ENCODE peak calls at places on chromosomes 5 and 9, in seven cellular contexts. One of them, this sample, is unnamed. For H3K36me3, the result is how much of the 10 kb centered on the place peaks cover.

GRCh38 chr9:25453876-25454275 is 224.4 kb downstream of the TUSC1 start:
- DNase-seq in heart right ventricle: no peak
- DNase-seq in bronchial epithelial cell: no peak
- DNase-seq in thoracic aorta: no peak
- DNase-seq in ovary: no peak
- DNase-seq in MM.1S: no peak
- DNase-seq in RWPE2: no peak
- DNase-seq in this sample: no peak

GRCh38 chr9:2241461-2241874 is 226.3 kb downstream of the SMARCA2 start:
- DNase-seq in ovary: peak
- DNase-seq in MM.1S: peak
- DNase-seq in bronchial epithelial cell: peak
- DNase-seq in RWPE2: no peak
- DNase-seq in heart right ventricle: peak
- DNase-seq in thoracic aorta: no peak
- DNase-seq in this sample: peak

GRCh38 chr5:88502179-88503064 is 233.8 kb upstream of the TMEM161B start:
- DNase-seq in bronchial epithelial cell: no peak
- DNase-seq in MM.1S: peak
- DNase-seq in RWPE2: no peak
- DNase-seq in heart right ventricle: no peak
- DNase-seq in ovary: no peak
- DNase-seq in thoracic aorta: no peak
- DNase-seq in this sample: no peak

GRCh38 chr9:92716557-92716956 is 46.6 kb upstream of the IPPK start:
- DNase-seq in ovary: peak
- DNase-seq in heart right ventricle: peak
- DNase-seq in RWPE2: peak
- DNase-seq in thoracic aorta: no peak
- DNase-seq in MM.1S: peak
- DNase-seq in bronchial epithelial cell: peak
- DNase-seq in this sample: peak

GRCh38 chr9:133115604-133116345 is 5.3 kb downstream of the RALGDS start:
- DNase-seq in MM.1S: no peak
- DNase-seq in bronchial epithelial cell: no peak
- DNase-seq in thoracic aorta: no peak
- DNase-seq in ovary: no peak
- DNase-seq in RWPE2: no peak
- DNase-seq in heart right ventricle: no peak
- DNase-seq in this sample: peak

GRCh38 chr5:124343451-124343867 is 403.0 kb downstream of the ZNF608 start:
- DNase-seq in ovary: no peak
- DNase-seq in heart right ventricle: no peak
- DNase-seq in bronchial epithelial cell: peak
- DNase-seq in thoracic aorta: no peak
- DNase-seq in RWPE2: no peak
- DNase-seq in MM.1S: no peak
- DNase-seq in this sample: no peak

GRCh38 chr5:54673523-54674225 is 156.1 kb downstream of the SNX18 start:
- DNase-seq in ovary: peak
- DNase-seq in MM.1S: peak
- DNase-seq in heart right ventricle: peak
- DNase-seq in RWPE2: no peak
- DNase-seq in thoracic aorta: no peak
- DNase-seq in bronchial epithelial cell: peak
- DNase-seq in this sample: no peak

GRCh38 chr9:99628843-99629242 is 192.8 kb upstream of the NR4A3 start:
- DNase-seq in ovary: no peak
- DNase-seq in RWPE2: no peak
- DNase-seq in bronchial epithelial cell: no peak
- DNase-seq in thoracic aorta: no peak
- DNase-seq in MM.1S: no peak
- DNase-seq in heart right ventricle: no peak
- DNase-seq in this sample: no peak

GRCh38 chr9:93223241-93224180 is 39.6 kb downstream of the WNK2 start:
- DNase-seq in ovary: no peak
- DNase-seq in bronchial epithelial cell: peak
- DNase-seq in heart right ventricle: peak
- DNase-seq in RWPE2: peak
- DNase-seq in MM.1S: no peak
- DNase-seq in thoracic aorta: no peak
- DNase-seq in this sample: no peak

GRCh38 chr9:35322075-35322885 is 160.5 kb downstream of the UNC13B start:
- DNase-seq in ovary: no peak
- DNase-seq in MM.1S: peak
- DNase-seq in RWPE2: no peak
- DNase-seq in thoracic aorta: no peak
- DNase-seq in heart right ventricle: no peak
- DNase-seq in bronchial epithelial cell: no peak
- DNase-seq in this sample: no peak

GRCh38 chr5:164346785-164347630 is 841.6 kb downstream of the MAT2B start:
- DNase-seq in heart right ventricle: no peak
- DNase-seq in thoracic aorta: no peak
- DNase-seq in MM.1S: no peak
- DNase-seq in RWPE2: no peak
- DNase-seq in ovary: no peak
- DNase-seq in bronchial epithelial cell: no peak
- DNase-seq in this sample: no peak

GRCh38 chr5:23216345-23216744 is 291.1 kb upstream of the PRDM9 start:
- DNase-seq in RWPE2: no peak
- DNase-seq in thoracic aorta: no peak
- DNase-seq in MM.1S: no peak
- DNase-seq in heart right ventricle: no peak
- DNase-seq in bronchial epithelial cell: no peak
- DNase-seq in ovary: no peak
- DNase-seq in this sample: no peak

GRCh38 chr9:131758972-131759647 is 19.2 kb upstream of the RAPGEF1 start:
- DNase-seq in bronchial epithelial cell: peak
- DNase-seq in thoracic aorta: no peak
- DNase-seq in heart right ventricle: no peak
- DNase-seq in ovary: no peak
- DNase-seq in RWPE2: no peak
- DNase-seq in MM.1S: no peak
- DNase-seq in this sample: no peak

GRCh38 chr9:77848897-77849296 is 182.7 kb downstream of the GNAQ start:
- DNase-seq in bronchial epithelial cell: peak
- DNase-seq in MM.1S: no peak
- DNase-seq in heart right ventricle: peak
- DNase-seq in RWPE2: no peak
- DNase-seq in thoracic aorta: peak
- DNase-seq in ovary: peak
- DNase-seq in this sample: no peak

GRCh38 chr9:88011005-88011766 is 36.9 kb upstream of the CDK20 start:
- DNase-seq in thoracic aorta: no peak
- DNase-seq in heart right ventricle: no peak
- DNase-seq in MM.1S: no peak
- DNase-seq in bronchial epithelial cell: no peak
- DNase-seq in ovary: no peak
- DNase-seq in RWPE2: no peak
- DNase-seq in this sample: peak

GRCh38 chr9:29199975-29200374 is 1626.7 kb upstream of the C9orf72 start:
- DNase-seq in ovary: no peak
- DNase-seq in heart right ventricle: no peak
- DNase-seq in RWPE2: no peak
- DNase-seq in thoracic aorta: no peak
- DNase-seq in MM.1S: no peak
- DNase-seq in bronchial epithelial cell: no peak
- DNase-seq in this sample: no peak

GRCh38 chr5:160045004-160045403 is 36.1 kb downstream of the TTC1 start:
- DNase-seq in ovary: no peak
- DNase-seq in MM.1S: no peak
- DNase-seq in bronchial epithelial cell: no peak
- DNase-seq in heart right ventricle: no peak
- DNase-seq in RWPE2: no peak
- DNase-seq in thoracic aorta: no peak
- DNase-seq in this sample: no peak
- H3K4me3 ChIP-seq in ovary: no peak
- H3K4me3 ChIP-seq in MM.1S: no peak
- H3K4me3 ChIP-seq in bronchial epithelial cell: no peak
- H3K4me3 ChIP-seq in heart right ventricle: no peak
- H3K4me3 ChIP-seq in RWPE2: no peak
- H3K4me3 ChIP-seq in thoracic aorta: no peak
- H3K4me3 ChIP-seq in this sample: no peak

GRCh38 chr9:114345493-114346065 is 15.9 kb downstream of the ORM2 start:
- DNase-seq in RWPE2: no peak
- DNase-seq in ovary: no peak
- DNase-seq in bronchial epithelial cell: no peak
- DNase-seq in heart right ventricle: no peak
- DNase-seq in thoracic aorta: no peak
- DNase-seq in MM.1S: no peak
- DNase-seq in this sample: no peak
- H3K36me3 ChIP-seq in RWPE2: under half
- H3K36me3 ChIP-seq in ovary: under half
- H3K36me3 ChIP-seq in bronchial epithelial cell: under half
- H3K36me3 ChIP-seq in heart right ventricle: under half
- H3K36me3 ChIP-seq in thoracic aorta: half or more
- H3K36me3 ChIP-seq in MM.1S: under half
- H3K36me3 ChIP-seq in this sample: under half

DNA sequence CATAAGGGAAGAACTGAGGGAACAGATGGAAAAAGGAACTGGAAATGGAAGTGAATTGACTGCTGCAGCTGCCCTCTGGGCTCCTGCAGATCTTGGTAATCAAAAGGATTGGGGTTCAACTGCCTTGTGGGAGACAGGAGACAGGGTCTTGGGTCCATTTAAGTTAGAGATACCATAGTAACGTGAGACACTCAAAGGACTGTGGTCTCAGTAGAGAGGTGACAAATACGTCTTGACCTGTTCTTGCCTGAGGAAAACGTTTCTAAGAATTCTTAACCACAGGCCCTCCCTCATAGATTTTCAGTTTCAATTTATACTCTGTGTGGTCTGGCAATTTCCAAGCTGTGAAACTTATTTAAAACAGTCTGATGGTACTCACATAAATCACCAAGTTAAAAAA is 100.9 kb upstream of the DHFR start:
- DNase-seq in MM.1S: peak
- DNase-seq in thoracic aorta: no peak
- DNase-seq in ovary: no peak
- DNase-seq in RWPE2: no peak
- DNase-seq in bronchial epithelial cell: no peak
- DNase-seq in heart right ventricle: no peak
- DNase-seq in this sample: no peak
- H3K4me3 ChIP-seq in MM.1S: peak
- H3K4me3 ChIP-seq in thoracic aorta: no peak
- H3K4me3 ChIP-seq in ovary: no peak
- H3K4me3 ChIP-seq in RWPE2: no peak
- H3K4me3 ChIP-seq in bronchial epithelial cell: no peak
- H3K4me3 ChIP-seq in heart right ventricle: no peak
- H3K4me3 ChIP-seq in this sample: no peak

GRCh38 chr9:136196465-136197371 is 8.2 kb downstream of the LHX3 start:
- DNase-seq in ovary: no peak
- DNase-seq in RWPE2: no peak
- DNase-seq in MM.1S: no peak
- DNase-seq in heart right ventricle: no peak
- DNase-seq in thoracic aorta: no peak
- DNase-seq in bronchial epithelial cell: no peak
- DNase-seq in this sample: peak
- H3K36me3 ChIP-seq in ovary: under half
- H3K36me3 ChIP-seq in RWPE2: under half
- H3K36me3 ChIP-seq in MM.1S: under half
- H3K36me3 ChIP-seq in heart right ventricle: under half
- H3K36me3 ChIP-seq in thoracic aorta: under half
- H3K36me3 ChIP-seq in bronchial epithelial cell: under half
- H3K36me3 ChIP-seq in this sample: under half

GRCh38 chr5:69527128-69527745 is 32.8 kb upstream of the GTF2H2C start:
- DNase-seq in heart right ventricle: no peak
- DNase-seq in ovary: no peak
- DNase-seq in MM.1S: no peak
- DNase-seq in thoracic aorta: no peak
- DNase-seq in bronchial epithelial cell: no peak
- DNase-seq in RWPE2: no peak
- DNase-seq in this sample: no peak

GRCh38 chr5:69528015-69528414 is 32.0 kb upstream of the GTF2H2C start:
- DNase-seq in ovary: no peak
- DNase-seq in heart right ventricle: no peak
- DNase-seq in bronchial epithelial cell: peak
- DNase-seq in MM.1S: no peak
- DNase-seq in thoracic aorta: no peak
- DNase-seq in RWPE2: no peak
- DNase-seq in this sample: peak

GRCh38 chr5:69531010-69531785 is 28.8 kb upstream of the GTF2H2C start:
- DNase-seq in RWPE2: no peak
- DNase-seq in MM.1S: no peak
- DNase-seq in thoracic aorta: no peak
- DNase-seq in heart right ventricle: no peak
- DNase-seq in bronchial epithelial cell: no peak
- DNase-seq in ovary: no peak
- DNase-seq in this sample: peak

GRCh38 chr5:69526660-69527059 is 33.3 kb upstream of the GTF2H2C start:
- DNase-seq in MM.1S: no peak
- DNase-seq in RWPE2: no peak
- DNase-seq in bronchial epithelial cell: no peak
- DNase-seq in ovary: no peak
- DNase-seq in thoracic aorta: no peak
- DNase-seq in heart right ventricle: no peak
- DNase-seq in this sample: no peak

GRCh38 chr5:69528609-69529008 is 31.4 kb upstream of the GTF2H2C start:
- DNase-seq in bronchial epithelial cell: no peak
- DNase-seq in thoracic aorta: no peak
- DNase-seq in heart right ventricle: no peak
- DNase-seq in MM.1S: no peak
- DNase-seq in RWPE2: no peak
- DNase-seq in ovary: no peak
- DNase-seq in this sample: no peak
- H3K4me3 ChIP-seq in bronchial epithelial cell: no peak
- H3K4me3 ChIP-seq in thoracic aorta: no peak
- H3K4me3 ChIP-seq in heart right ventricle: no peak
- H3K4me3 ChIP-seq in MM.1S: no peak
- H3K4me3 ChIP-seq in RWPE2: no peak
- H3K4me3 ChIP-seq in ovary: no peak
- H3K4me3 ChIP-seq in this sample: no peak

DNA sequence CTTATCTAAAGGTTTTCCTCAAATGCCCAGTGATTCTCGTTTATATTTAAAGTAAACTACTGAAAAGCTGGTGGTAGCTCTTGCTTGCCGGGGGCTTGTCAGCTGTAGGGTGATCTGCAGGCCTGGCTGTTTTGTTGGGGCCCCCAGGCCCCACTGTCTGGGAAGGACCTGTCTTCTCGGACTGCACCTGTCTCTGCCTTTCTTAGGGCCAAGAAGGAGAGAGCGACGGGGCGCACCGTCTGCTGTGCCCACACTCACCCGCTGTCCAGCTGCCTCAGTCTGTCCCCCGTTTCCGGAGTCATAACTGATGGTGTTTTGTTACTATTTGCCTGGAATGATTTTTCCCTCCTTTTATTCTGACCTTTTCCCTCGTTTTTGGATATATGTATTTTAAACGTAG is 94.1 kb upstream of the CACNA1B start:
- DNase-seq in heart right ventricle: no peak
- DNase-seq in ovary: no peak
- DNase-seq in bronchial epithelial cell: no peak
- DNase-seq in thoracic aorta: no peak
- DNase-seq in RWPE2: peak
- DNase-seq in MM.1S: no peak
- DNase-seq in this sample: no peak
- H3K36me3 ChIP-seq in heart right ventricle: under half
- H3K36me3 ChIP-seq in ovary: under half
- H3K36me3 ChIP-seq in bronchial epithelial cell: under half
- H3K36me3 ChIP-seq in thoracic aorta: under half
- H3K36me3 ChIP-seq in RWPE2: under half
- H3K36me3 ChIP-seq in MM.1S: under half
- H3K36me3 ChIP-seq in this sample: under half

GRCh38 chr5:107704686-107705389 is 34.1 kb upstream of the EFNA5 start:
- DNase-seq in MM.1S: no peak
- DNase-seq in bronchial epithelial cell: no peak
- DNase-seq in heart right ventricle: no peak
- DNase-seq in thoracic aorta: no peak
- DNase-seq in RWPE2: no peak
- DNase-seq in ovary: no peak
- DNase-seq in this sample: no peak
- H3K4me3 ChIP-seq in MM.1S: no peak
- H3K4me3 ChIP-seq in bronchial epithelial cell: no peak
- H3K4me3 ChIP-seq in heart right ventricle: no peak
- H3K4me3 ChIP-seq in thoracic aorta: peak
- H3K4me3 ChIP-seq in RWPE2: no peak
- H3K4me3 ChIP-seq in ovary: no peak
- H3K4me3 ChIP-seq in this sample: no peak

This sample was measured in H7.